ENCODE peak calls at places on chromosomes 11 and 22, in seven cellular contexts. T is A549; W is psoas muscle; M is ACHN; E is anterior cingulate cortex; V is CD4-positive, alpha-beta T cell; B is epithelial cell of esophagus. D is an unnamed sample.

GRCh38 chr11:19400296-19400695 is 159.6 kb upstream of the E2F8 start:
- DNase-seq in M (no peak), W (no peak), B (no peak), T (no peak), V (no peak), E (no peak), D (no peak)

GRCh38 chr11:12318791-12319733 is 58.3 kb upstream of the PARVA start:
- DNase-seq in V (no peak), M (no peak), B (no peak), E (no peak), W (no peak), T (no peak), D (no peak)

GRCh38 chr22:48869161-48869560 is 958.5 kb downstream of the BRD1 start:
- DNase-seq in E (no peak), W (no peak), B (no peak), M (no peak), V (no peak), T (no peak), D (no peak)

GRCh38 chr11:101686514-101686913 is 102.7 kb upstream of the TRPC6 start:
- DNase-seq in V (no peak), M (peak), T (peak), E (no peak), B (peak), W (no peak), D (no peak)

GRCh38 chr22:46007848-46008261 is 30.9 kb upstream of the WNT7B start:
- DNase-seq in M (peak), T (no peak), W (peak), B (peak), V (no peak), E (no peak), D (no peak)

GRCh38 chr22:24421428-24421931 is 5.9 kb upstream of the ADORA2A start:
- DNase-seq in M (peak), W (peak), E (no peak), T (peak), V (no peak), B (no peak), D (peak)

GRCh38 chr22:32883131-32883530 is 81.6 kb downstream of the TIMP3 start:
- DNase-seq in E (no peak), V (no peak), B (no peak), T (no peak), W (no peak), M (no peak), D (no peak)

GRCh38 chr11:75212463-75212862 is 28.1 kb upstream of the TPBGL start:
- DNase-seq in V (no peak), W (no peak), T (no peak), E (no peak), B (no peak), M (no peak), D (no peak)

GRCh38 chr22:39743955-39744752 is 149.4 kb downstream of the ENTHD1 start:
- DNase-seq in W (no peak), V (no peak), E (no peak), M (no peak), T (no peak), B (no peak), D (no peak)

GRCh38 chr11:119591836-119592310 is 137.1 kb downstream of the NECTIN1 start:
- DNase-seq in M (no peak), T (no peak), W (no peak), E (no peak), B (peak), V (no peak), D (no peak)

GRCh38 chr11:82004537-82005213 is 729.0 kb downstream of the FAM181B start:
- DNase-seq in E (no peak), W (no peak), M (no peak), V (no peak), B (peak), T (no peak), D (no peak)

GRCh38 chr22:42473484-42474193 is 41.4 kb upstream of the NFAM1 start:
- DNase-seq in V (no peak), B (peak), M (peak), T (peak), W (no peak), E (no peak), D (peak)

GRCh38 chr22:37214431-37215025 is 2.3 kb upstream of the SSTR3 start:
- DNase-seq in B (no peak), W (peak), V (no peak), T (no peak), M (no peak), E (no peak), D (no peak)

GRCh38 chr22:36860017-36860416 is 789 bp upstream of the NCF4 start:
- DNase-seq in V (no peak), T (no peak), M (no peak), W (no peak), B (peak), E (no peak), D (no peak)

GRCh38 chr11:71428861-71429435 is 19.2 kb downstream of the DHCR7 start:
- DNase-seq in E (no peak), V (no peak), W (no peak), T (no peak), B (no peak), M (no peak), D (peak)

GRCh38 chr11:118697346-118697745 is 17.9 kb upstream of the TREH start:
- DNase-seq in M (no peak), E (no peak), B (no peak), V (no peak), T (no peak), W (no peak), D (no peak)

GRCh38 chr11:116232364-116232801 is 540.4 kb downstream of the BUD13 start:
- DNase-seq in W (no peak), E (no peak), M (no peak), B (no peak), T (no peak), V (no peak), D (no peak)

GRCh38 chr11:6812391-6813005 is 13.0 kb upstream of the OR6A2 start:
- DNase-seq in M (peak), B (peak), T (peak), E (no peak), V (peak), W (no peak), D (peak)

GRCh38 chr11:125871391-125872137 is 15.9 kb upstream of the HYLS1 start:
- DNase-seq in E (peak), W (no peak), M (peak), B (peak), T (peak), V (no peak), D (peak)

GRCh38 chr11:128553662-128554392 is 33.5 kb downstream of the ETS1 start:
- DNase-seq in E (no peak), M (peak), W (no peak), B (no peak), V (no peak), T (no peak), D (no peak)

GRCh38 chr22:45006101-45006872 is 3.5 kb downstream of the PHF21B start:
- DNase-seq in E (no peak), B (no peak), M (no peak), W (no peak), V (no peak), T (no peak), D (no peak)

GRCh38 chr11:134382257-134382656 is 29.8 kb downstream of the B3GAT1 start:
- DNase-seq in W (no peak), E (no peak), M (no peak), V (no peak), T (no peak), B (no peak), D (no peak)

GRCh38 chr11:66419825-66420224 is 1.0 kb upstream of the NPAS4 start:
- DNase-seq in V (no peak), B (no peak), T (no peak), E (peak), W (no peak), M (no peak), D (no peak)

GRCh38 chr22:25111579-25112517 is 87.8 kb upstream of the CRYBB3 start:
- DNase-seq in B (no peak), T (no peak), V (no peak), W (peak), E (no peak), M (peak), D (no peak)

GRCh38 chr11:107549253-107549953 is 16.1 kb downstream of the ALKBH8 start:
- DNase-seq in T (no peak), B (peak), W (no peak), M (peak), V (no peak), E (no peak), D (peak)

GRCh38 chr11:74749127-74749964 is 697 bp downstream of the RNF169 start:
- DNase-seq in B (peak), E (no peak), M (peak), W (peak), T (peak), V (peak), D (peak)

GRCh38 chr11:72776844-72777754 is 16.7 kb downstream of the STARD10 start:
- DNase-seq in E (peak), M (no peak), V (no peak), B (no peak), W (no peak), T (no peak), D (no peak)

GRCh38 chr11:114084414-114084813 is 24.9 kb downstream of the ZBTB16 start:
- DNase-seq in T (no peak), B (no peak), M (no peak), V (no peak), E (no peak), W (no peak), D (no peak)

GRCh38 chr11:76701701-76702100 is 31.2 kb upstream of the LRRC32 start:
- DNase-seq in W (peak), B (no peak), E (no peak), T (no peak), M (peak), V (no peak), D (no peak)

GRCh38 chr11:198236-198806 is 5.4 kb downstream of the SCGB1C1 start:
- DNase-seq in W (no peak), T (no peak), V (no peak), E (no peak), M (no peak), B (no peak), D (no peak)

GRCh38 chr11:45590743-45591142 is 74.7 kb downstream of the CHST1 start:
- DNase-seq in E (peak), B (no peak), W (no peak), T (no peak), V (no peak), M (no peak), D (no peak)

GRCh38 chr11:44309483-44310197 is at the start of gene ALX4:
- DNase-seq in M (no peak), W (peak), T (no peak), B (peak), V (no peak), E (no peak), D (no peak)

GRCh38 chr22:19844423-19845368 is 10.0 kb downstream of the GNB1L start:
- DNase-seq in E (no peak), V (no peak), B (peak), W (peak), T (no peak), M (no peak), D (no peak)

D was measured in HepG2.